ENCODE peak calls at places on chromosomes 11 and 22, in eight cellular contexts. U, N, D, P, V, Q, E and X are unnamed samples.
A peak's percentile ranks its signal among the peaks of the same experiment; 100 is the strongest.

GRCh38 chr11:102478660-102479245 is 26.2 kb upstream of the TMEM123 start:
- DNase-seq in U (no peak), N (no peak), D (peak; percentile 29), P (no peak), V (no peak), Q (no peak), E (no peak), X (no peak)

GRCh38 chr11:122230387-122230760 is 114.4 kb upstream of the BLID start:
- DNase-seq in U (no peak), N (no peak), D (peak; percentile 54), P (no peak), V (no peak), Q (no peak), E (no peak), X (no peak)

GRCh38 chr11:12460441-12460840 is 83.1 kb downstream of the PARVA start:
- DNase-seq in U (no peak), N (no peak), D (no peak), P (no peak), V (no peak), Q (no peak), E (no peak), X (no peak)

GRCh38 chr11:11381471-11382100 is 28.5 kb upstream of the CSNK2A3 start:
- DNase-seq in U (no peak), N (no peak), D (no peak), P (no peak), V (peak; percentile 80), Q (no peak), E (no peak), X (no peak)

GRCh38 chr11:116651757-116652237 is 121.0 kb downstream of the BUD13 start:
- DNase-seq in U (no peak), N (no peak), D (no peak), P (no peak), V (no peak), Q (no peak), E (no peak), X (no peak)

GRCh38 chr11:79437981-79438630 is 2.7 kb downstream of the TENM4 start:
- DNase-seq in U (peak; percentile 43), N (no peak), D (peak; percentile 60), P (no peak), V (no peak), Q (no peak), E (no peak), X (no peak)

GRCh38 chr22:32355760-32356159 is 1.9 kb upstream of the RFPL3 start:
- DNase-seq in U (no peak), N (no peak), D (no peak), P (no peak), V (peak; percentile 33), Q (no peak), E (no peak), X (no peak)

GRCh38 chr11:37721485-37721884 is 1123.4 kb upstream of the RAG2 start:
- DNase-seq in U (no peak), N (no peak), D (no peak), P (no peak), V (no peak), Q (no peak), E (no peak), X (no peak)

GRCh38 chr11:9473408-9473807 is 12.6 kb downstream of the ZNF143 start:
- DNase-seq in U (peak; percentile 12), N (no peak), D (no peak), P (no peak), V (no peak), Q (no peak), E (no peak), X (no peak)

GRCh38 chr11:67732045-67732787 is 57.8 kb upstream of the ALDH3B2 start:
- DNase-seq in U (peak; percentile 84), N (peak; percentile 43), D (no peak), P (no peak), V (peak; percentile 5), Q (peak; percentile 58), E (no peak), X (no peak)